ENCODE peak calls at places on chromosomes 11 and 22, in nine cellular contexts. H is stimulated activated CD4-positive, alpha-beta T cell treated with anti-CD3 and anti-CD28 coated beads, Interleukin-4, amount 100 ng/mL, for 48 hours; E is epithelial cell of esophagus; N is caudate nucleus; A is HTR-8/SVneo; V is Calu3; T is germinal center; F is activated CD4-positive, alpha-beta T cell treated with anti-CD3 and anti-CD28 coated beads for 24 hours; C is activated CD8-positive, alpha-beta T cell treated with anti-CD3 and anti-CD28 coated beads for 36 hours. I is an unnamed sample.

GRCh38 chr11:69403556-69404215 is 77.8 kb upstream of the LINC01488 start:
- DNase-seq in T (no peak), V (no peak), H (no peak), C (no peak), E (peak), F (no peak), N (no peak), A (no peak), I (peak)

GRCh38 chr11:68838572-68838964 is 3.1 kb downstream of the CPT1A start:
- DNase-seq in N (no peak), H (no peak), E (no peak), V (peak), T (no peak), F (no peak), A (no peak), C (peak), I (peak)

GRCh38 chr22:35098921-35099320 is 33.0 kb downstream of the ISX start:
- DNase-seq in H (no peak), T (no peak), N (no peak), E (no peak), A (no peak), V (no peak), C (no peak), F (no peak), I (no peak)

GRCh38 chr11:11265994-11266606 is 87.0 kb downstream of the CSNK2A3 start:
- DNase-seq in N (no peak), T (peak), E (peak), V (peak), H (peak), F (peak), C (peak), A (peak), I (no peak)

GRCh38 chr22:49833340-49834007 is 5.8 kb upstream of the BRD1 start:
- DNase-seq in H (no peak), T (no peak), F (no peak), N (no peak), V (peak), E (peak), C (no peak), A (no peak), I (no peak)

GRCh38 chr22:30301995-30302809 is 12.9 kb upstream of the CASTOR1 start:
- DNase-seq in F (no peak), A (no peak), N (no peak), H (no peak), C (no peak), T (peak), V (peak), E (peak), I (peak)

GRCh38 chr11:112002491-112003216 is 22.6 kb upstream of the DLAT start:
- DNase-seq in C (no peak), F (no peak), N (no peak), T (no peak), V (no peak), E (no peak), A (no peak), H (no peak), I (no peak)

GRCh38 chr22:41512421-41513194 is 31.7 kb downstream of the POLR3H start:
- DNase-seq in E (peak), C (no peak), V (peak), T (no peak), A (peak), N (no peak), H (no peak), F (no peak), I (peak)

GRCh38 chr11:8268530-8269461 is 5.1 kb upstream of the LMO1 start:
- DNase-seq in N (no peak), V (no peak), A (no peak), H (no peak), C (no peak), F (no peak), E (no peak), T (no peak), I (no peak)

GRCh38 chr11:22884268-22884667 is 24.0 kb upstream of the CCDC179 start:
- DNase-seq in A (no peak), N (no peak), E (no peak), C (no peak), F (no peak), T (no peak), H (no peak), V (no peak), I (no peak)

GRCh38 chr22:23214398-23214797 is 34.1 kb downstream of the BCR start:
- DNase-seq in T (no peak), N (no peak), E (no peak), V (no peak), C (no peak), F (no peak), H (no peak), A (no peak), I (no peak)

GRCh38 chr11:69463181-69463891 is 18.1 kb upstream of the LINC01488 start:
- DNase-seq in E (no peak), A (no peak), N (no peak), V (no peak), F (no peak), C (no peak), H (no peak), T (no peak), I (peak)

GRCh38 chr22:27110985-27111451 is 453.6 kb downstream of the MIAT start:
- DNase-seq in V (peak), E (no peak), A (peak), N (no peak), H (no peak), T (no peak), F (no peak), C (no peak), I (peak)

GRCh38 chr22:27331526-27332281 is 469.9 kb downstream of the MN1 start:
- DNase-seq in F (no peak), N (peak), T (no peak), H (no peak), V (peak), E (peak), C (peak), A (peak), I (peak)

GRCh38 chr11:7495997-7496545 is 10.8 kb downstream of the OLFML1 start:
- DNase-seq in N (no peak), H (no peak), E (peak), C (peak), F (no peak), T (peak), V (no peak), A (no peak), I (no peak)

GRCh38 chr11:3840870-3841425 is at the start of gene RHOG:
- DNase-seq in V (peak), F (peak), N (peak), T (peak), C (peak), E (peak), A (peak), H (no peak), I (peak)

GRCh38 chr11:114678125-114679036 is at the start of gene NXPE2:
- DNase-seq in N (no peak), F (no peak), C (no peak), A (peak), H (no peak), V (no peak), T (no peak), E (peak), I (peak)

GRCh38 chr22:49039625-49040024 is 788.0 kb downstream of the BRD1 start:
- DNase-seq in F (no peak), V (no peak), T (no peak), H (no peak), C (no peak), E (no peak), N (no peak), A (no peak), I (no peak)

GRCh38 chr11:12217879-12218278 is 107.5 kb downstream of the MICAL2 start:
- DNase-seq in H (no peak), N (no peak), F (no peak), E (no peak), A (no peak), T (no peak), V (no peak), C (no peak), I (no peak)

GRCh38 chr11:102346748-102347525 is at the start of gene BIRC2:
- DNase-seq in F (peak), N (peak), E (peak), C (peak), H (peak), V (peak), A (peak), T (peak), I (peak)

GRCh38 chr11:127651175-127651887 is 650.8 kb upstream of the KIRREL3 start:
- DNase-seq in C (no peak), H (no peak), V (no peak), A (no peak), E (peak), T (no peak), N (no peak), F (no peak), I (peak)

GRCh38 chr11:131934006-131934405 is 563.6 kb downstream of the NTM start:
- DNase-seq in N (no peak), T (no peak), E (no peak), H (no peak), A (no peak), V (no peak), C (no peak), F (no peak), I (no peak)

GRCh38 chr11:121930004-121930965 is 185.7 kb downstream of the BLID start:
- DNase-seq in T (peak), V (no peak), N (peak), A (no peak), H (no peak), E (no peak), C (no peak), F (no peak), I (peak)

GRCh38 chr11:106072804-106073203 is 4.3 kb downstream of the KBTBD3 start:
- DNase-seq in V (no peak), F (no peak), H (no peak), C (no peak), E (no peak), A (no peak), N (no peak), T (no peak), I (no peak)

GRCh38 chr11:70640408-70640807 is 242.1 kb downstream of the CTTN start:
- DNase-seq in C (no peak), E (no peak), A (no peak), T (no peak), V (no peak), N (no peak), H (no peak), F (no peak), I (no peak)

GRCh38 chr22:49767355-49768062 is 60.2 kb downstream of the BRD1 start:
- DNase-seq in E (peak), V (peak), T (peak), H (no peak), F (no peak), N (no peak), C (peak), A (peak), I (peak)

GRCh38 chr11:64482588-64482987 is 108.4 kb upstream of the SLC22A12 start:
- DNase-seq in C (no peak), V (no peak), F (no peak), A (no peak), E (no peak), T (no peak), H (no peak), N (no peak), I (no peak)